ENCODE peak calls at places on chromosomes 5 and 9, in six cellular contexts. Q is brain microvascular endothelial cell; Z is fibroblast of lung; P is upper lobe of right lung; G is CD8-positive, alpha-beta T cell; X is cardiac muscle cell. R is an unnamed sample.
A peak's percentile ranks its signal among the peaks of the same experiment; 100 is the strongest.

GRCh38 chr9:93675336-93676150 is 99.2 kb downstream of the PHF2 start:
- DNase-seq in P (peak; percentile 55), Q (no peak), X (no peak), G (no peak), Z (no peak), R (peak; percentile 28)

GRCh38 chr5:16618138-16618897 is 1.5 kb upstream of the RETREG1 start:
- DNase-seq in P (no peak), G (no peak), Z (no peak), Q (no peak), X (no peak), R (no peak)

GRCh38 chr5:174731214-174732039 is 7.0 kb downstream of the MSX2 start:
- DNase-seq in G (no peak), P (no peak), Z (no peak), Q (no peak), X (peak; percentile 60), R (no peak)

GRCh38 chr9:8555767-8556500 is 756.4 kb upstream of the DMAC1 start:
- DNase-seq in P (no peak), Q (peak; percentile 4), Z (peak; percentile 84), G (no peak), X (no peak), R (no peak)

GRCh38 chr9:121393318-121393717 is 23.3 kb upstream of the STOM start:
- DNase-seq in X (no peak), P (no peak), Z (no peak), G (no peak), Q (no peak), R (no peak)

GRCh38 chr9:11338130-11338529 is 725.3 kb upstream of the PTPRD start:
- DNase-seq in G (no peak), P (no peak), Q (no peak), X (no peak), Z (no peak), R (no peak)

GRCh38 chr5:173878224-173878967 is 9.8 kb upstream of the CPEB4 start:
- DNase-seq in P (no peak), G (no peak), Q (no peak), X (peak; percentile 29), Z (no peak), R (no peak)

GRCh38 chr9:278651-279050 is 64.0 kb downstream of the DOCK8 start:
- DNase-seq in Q (no peak), G (no peak), X (no peak), Z (no peak), P (no peak), R (no peak)

GRCh38 chr9:98108540-98109031 is 10.4 kb downstream of the TRIM14 start:
- DNase-seq in P (no peak), G (no peak), Q (no peak), Z (no peak), X (no peak), R (no peak)

GRCh38 chr5:11918463-11919045 is 14.3 kb upstream of the CTNND2 start:
- DNase-seq in X (no peak), G (no peak), Z (no peak), Q (no peak), P (no peak), R (no peak)

GRCh38 chr9:119861801-119862200 is 492.6 kb upstream of the BRINP1 start:
- DNase-seq in X (no peak), Q (no peak), P (no peak), Z (no peak), G (no peak), R (no peak)

GRCh38 chr9:21796768-21797167 is 5.7 kb upstream of the MTAP start:
- DNase-seq in X (no peak), G (no peak), P (no peak), Q (no peak), Z (no peak), R (no peak)

GRCh38 chr5:88388476-88389170 is 120.0 kb upstream of the TMEM161B start:
- DNase-seq in Q (no peak), X (no peak), P (no peak), Z (no peak), G (no peak), R (no peak)

GRCh38 chr9:95425910-95426551 is 90.7 kb downstream of the PTCH1 start:
- DNase-seq in X (peak; percentile 2), Z (peak; percentile 50), Q (no peak), G (no peak), P (no peak), R (no peak)

GRCh38 chr5:173753307-173754168 is 134.6 kb upstream of the CPEB4 start:
- DNase-seq in Z (peak; percentile 73), P (peak; percentile 73), Q (no peak), G (no peak), X (peak; percentile 92), R (no peak)

GRCh38 chr5:135437796-135438560 is 9.2 kb downstream of the DCANP1 start:
- DNase-seq in G (no peak), Z (peak; percentile 76), P (peak; percentile 64), X (no peak), Q (peak; percentile 85), R (no peak)

GRCh38 chr9:21030389-21031035 is 928 bp downstream of the HACD4 start:
- DNase-seq in X (no peak), Q (peak; percentile 65), P (no peak), Z (peak; percentile 24), G (no peak), R (no peak)

GRCh38 chr5:147481376-147481775 is 28.5 kb downstream of the DPYSL3 start:
- DNase-seq in P (no peak), Q (peak; percentile 47), Z (peak; percentile 90), G (no peak), X (no peak), R (no peak)

GRCh38 chr5:113059232-113059805 is 82.7 kb downstream of the DCP2 start:
- DNase-seq in G (no peak), X (no peak), P (no peak), Z (peak; percentile 68), Q (no peak), R (peak; percentile 42)

GRCh38 chr5:73859696-73860095 is 233.7 kb downstream of the ARHGEF28 start:
- DNase-seq in G (no peak), Z (no peak), X (no peak), Q (no peak), P (no peak), R (no peak)

GRCh38 chr9:123622696-123623095 is 266.7 kb downstream of the CRB2 start:
- DNase-seq in P (no peak), Q (no peak), G (no peak), X (no peak), Z (no peak), R (no peak)

GRCh38 chr9:70448904-70449303 is 34.4 kb upstream of the KLF9 start:
- DNase-seq in X (no peak), G (no peak), Z (no peak), P (no peak), Q (no peak), R (no peak)

GRCh38 chr5:132489051-132489770 is 1.4 kb downstream of the IRF1 start:
- DNase-seq in G (no peak), X (no peak), Z (no peak), P (peak; percentile 60), Q (no peak), R (no peak)

GRCh38 chr9:123373941-123374340 is 17.9 kb downstream of the CRB2 start:
- DNase-seq in X (peak; percentile 84), Q (no peak), G (no peak), Z (no peak), P (no peak), R (no peak)

GRCh38 chr5:154652746-154653417 is 102.3 kb upstream of the LARP1 start:
- DNase-seq in G (no peak), X (no peak), P (no peak), Q (no peak), Z (no peak), R (no peak)

GRCh38 chr9:100084145-100084478 is 14.7 kb downstream of the ERP44 start:
- DNase-seq in P (no peak), G (no peak), Z (no peak), Q (no peak), X (no peak), R (no peak)

GRCh38 chr5:67350185-67350584 is 153.6 kb upstream of the CD180 start:
- DNase-seq in G (no peak), Z (no peak), Q (no peak), P (no peak), X (no peak), R (no peak)

GRCh38 chr5:150126199-150126920 is 29.3 kb downstream of the PDGFRB start:
- DNase-seq in Z (no peak), P (no peak), X (no peak), G (no peak), Q (no peak), R (no peak)

GRCh38 chr5:126995689-126996088 is 34.7 kb downstream of the MARCHF3 start:
- DNase-seq in G (no peak), X (no peak), Q (no peak), Z (no peak), P (no peak), R (no peak)

GRCh38 chr5:1137567-1138444 is 25.9 kb upstream of the SLC12A7 start:
- DNase-seq in G (no peak), P (no peak), Q (no peak), X (no peak), Z (no peak), R (no peak)

GRCh38 chr5:160175438-160176218 is 53.7 kb upstream of the FABP6 start:
- DNase-seq in P (no peak), G (no peak), Q (no peak), X (no peak), Z (peak; percentile 35), R (peak; percentile 77)

GRCh38 chr5:159185773-159186172 is 23.6 kb downstream of the RNF145 start:
- DNase-seq in X (no peak), Q (no peak), G (no peak), Z (no peak), P (no peak), R (no peak)

GRCh38 chr9:134571946-134572914 is 69.4 kb upstream of the COL5A1 start:
- DNase-seq in Q (no peak), P (peak; percentile 58), G (no peak), Z (no peak), X (no peak), R (no peak)

GRCh38 chr5:131264453-131265200 is 774 bp downstream of the CDC42SE2 start:
- DNase-seq in G (peak; percentile 31), P (peak; percentile 71), Z (no peak), X (peak; percentile 67), Q (no peak), R (no peak)
- H3K27ac ChIP-seq in G (peak overlapping the region; percentile 90), P (peak overlapping the region; percentile 92), Z (peak overlapping the region; percentile 85), X (peak overlapping the region; percentile 90), Q (peak overlapping the region; percentile 69), R (peak overlapping the region; percentile 88)

GRCh38 chr5:62607615-62608014 is 29.0 kb downstream of the LRRC70 start:
- DNase-seq in Z (no peak), X (no peak), P (no peak), G (no peak), Q (no peak), R (no peak)
- H3K4me3 ChIP-seq in Z (no peak overlapping the region), X (no peak overlapping the region), P (no peak overlapping the region), G (no peak overlapping the region), Q (no peak overlapping the region), R (no peak overlapping the region)

GRCh38 chr9:89756891-89757537 is 152.2 kb downstream of the GADD45G start:
- DNase-seq in G (no peak), P (no peak), Z (peak; percentile 64), X (no peak), Q (no peak), R (no peak)
- H3K27ac ChIP-seq in G (no peak overlapping the region), P (no peak overlapping the region), Z (no peak overlapping the region), X (no peak overlapping the region), Q (no peak overlapping the region), R (no peak overlapping the region)

DNA sequence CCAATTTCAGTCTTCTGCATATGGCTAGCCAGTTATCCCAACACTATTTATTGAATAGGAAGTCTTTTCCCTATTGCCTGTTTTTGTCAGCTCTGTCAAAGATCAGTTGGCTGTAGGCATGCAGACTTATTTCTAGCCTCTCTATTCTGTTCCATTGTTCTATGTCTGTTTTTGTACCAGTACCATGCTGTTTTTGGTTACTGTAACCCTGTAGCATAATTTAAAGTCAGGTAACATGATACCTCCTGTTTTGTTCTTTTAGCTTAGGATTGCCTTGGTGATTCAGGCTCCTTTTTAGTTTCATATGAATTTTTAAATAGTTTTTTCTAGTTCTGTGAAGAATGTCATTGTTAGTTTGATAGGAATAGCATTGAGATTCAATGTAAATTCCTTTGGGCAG is 104.9 kb upstream of the SLCO6A1 start:
- DNase-seq in P (no peak), Z (no peak), X (no peak), G (no peak), Q (no peak), R (no peak)
- H3K4me3 ChIP-seq in P (no peak overlapping the region), Z (no peak overlapping the region), X (no peak overlapping the region), G (no peak overlapping the region), Q (no peak overlapping the region), R (no peak overlapping the region)

R was measured in dorsolateral prefrontal cortex.